ENCODE peak calls at places on chromosomes 3 and 15, in eight cellular contexts. G, T, B, X, I, V, E and F are unnamed samples.

GRCh38 chr3:127105996-127106855 is 86.7 kb upstream of the PRR23E start:
- DNase-seq in V (no peak), B (peak; percentile 33), E (no peak), I (no peak), X (no peak), G (no peak), T (no peak), F (no peak)

GRCh38 chr15:90939756-90940155 is 4.7 kb downstream of the UNC45A start:
- DNase-seq in X (no peak), V (no peak), T (no peak), G (no peak), I (no peak), E (no peak), B (no peak), F (peak; percentile 29)

GRCh38 chr3:72247126-72247525 is 462.2 kb upstream of the PROK2 start:
- DNase-seq in X (no peak), V (no peak), I (no peak), G (no peak), E (no peak), T (no peak), B (no peak), F (no peak)

GRCh38 chr3:177995733-177996085 is 540.5 kb upstream of the KCNMB2 start:
- DNase-seq in V (no peak), G (no peak), X (no peak), T (no peak), E (no peak), B (no peak), I (no peak), F (no peak)

GRCh38 chr3:38843898-38844297 is 27.9 kb upstream of the SCN10A start:
- DNase-seq in G (peak; percentile 25), I (peak; percentile 24), E (peak; percentile 52), T (no peak), X (peak; percentile 38), B (no peak), V (no peak), F (no peak)

GRCh38 chr3:10205461-10206165 is 40.9 kb downstream of the IRAK2 start:
- DNase-seq in B (no peak), T (no peak), E (no peak), V (no peak), G (peak; percentile 36), I (no peak), X (peak; percentile 91), F (no peak)

GRCh38 chr3:195768831-195769303 is 42.9 kb downstream of the MUC4 start:
- DNase-seq in T (no peak), E (no peak), V (no peak), X (no peak), I (no peak), G (no peak), B (no peak), F (no peak)

GRCh38 chr15:44782516-44782915 is 46.2 kb downstream of the TRIM69 start:
- DNase-seq in B (no peak), G (no peak), E (no peak), X (peak; percentile 2), I (no peak), V (no peak), T (no peak), F (no peak)

GRCh38 chr3:154428369-154429206 is 1.4 kb downstream of the GPR149 start:
- DNase-seq in V (no peak), E (peak; percentile 39), X (no peak), T (peak; percentile 5), G (no peak), B (peak; percentile 79), I (peak; percentile 48), F (no peak)

GRCh38 chr15:93088200-93088980 is 621 bp downstream of the RGMA start:
- DNase-seq in T (no peak), G (no peak), V (peak; percentile 22), B (peak; percentile 82), I (peak; percentile 38), X (no peak), E (peak; percentile 55), F (peak; percentile 83)

GRCh38 chr3:195714380-195715011 is 6.3 kb upstream of the MUC20 start:
- DNase-seq in I (no peak), X (no peak), B (peak; percentile 51), G (no peak), T (no peak), E (peak; percentile 76), V (no peak), F (no peak)

GRCh38 chr3:188021502-188022040 is 132.4 kb upstream of the LPP start:
- DNase-seq in E (peak; percentile 59), G (no peak), I (no peak), X (no peak), V (no peak), B (no peak), T (no peak), F (no peak)

GRCh38 chr15:27237319-27237939 is 266.4 kb downstream of the GABRG3 start:
- DNase-seq in X (no peak), V (no peak), I (peak; percentile 41), E (no peak), T (no peak), B (no peak), G (no peak), F (no peak)

GRCh38 chr3:169362261-169362660 is 301.3 kb downstream of the MECOM start:
- DNase-seq in E (peak; percentile 10), I (peak; percentile 7), X (no peak), B (no peak), G (no peak), V (no peak), T (no peak), F (no peak)

GRCh38 chr3:125395091-125395490 is 20.0 kb upstream of the ZNF148 start:
- DNase-seq in E (no peak), B (no peak), G (no peak), I (no peak), V (no peak), T (peak; percentile 56), X (no peak), F (no peak)